ENCODE peak calls at places on chromosomes 16 and 17, in five cellular contexts. Q is neural crest cell, R is T-cell, M is EL, A is cardiac septum. W is an unnamed sample.

GRCh38 chr16:12902511-12903324 is 1.3 kb downstream of the SHISA9 start:
- DNase-seq in Q (peak), R (no peak), M (no peak), A (no peak), W (no peak)

GRCh38 chr16:24915576-24915975 is 69.8 kb downstream of the SLC5A11 start:
- DNase-seq in Q (no peak), R (no peak), M (no peak), A (no peak), W (no peak)

GRCh38 chr16:82059983-82060421 is 24.9 kb downstream of the HSD17B2 start:
- DNase-seq in Q (no peak), R (no peak), M (no peak), A (no peak), W (no peak)

GRCh38 chr16:74304164-74304834 is 7.7 kb downstream of the PSMD7 start:
- DNase-seq in Q (no peak), R (no peak), M (peak), A (no peak), W (no peak)

GRCh38 chr17:12579245-12579644 is 86.4 kb upstream of the MYOCD start:
- DNase-seq in Q (no peak), R (no peak), M (no peak), A (no peak), W (no peak)

GRCh38 chr17:4678448-4679026 is 25.4 kb downstream of the PELP1 start:
- DNase-seq in Q (no peak), R (no peak), M (peak), A (no peak), W (peak)

GRCh38 chr16:54542805-54543504 is 256.4 kb upstream of the IRX3 start:
- DNase-seq in Q (no peak), R (no peak), M (no peak), A (no peak), W (peak)

GRCh38 chr17:60145006-60145935 is 4.5 kb upstream of the CA4 start:
- DNase-seq in Q (no peak), R (no peak), M (no peak), A (no peak), W (no peak)

GRCh38 chr17:39376434-39376833 is 25.0 kb downstream of the FBXL20 start:
- DNase-seq in Q (no peak), R (no peak), M (no peak), A (no peak), W (no peak)

GRCh38 chr17:68513932-68514331 is 1.7 kb downstream of the PRKAR1A start:
- DNase-seq in Q (no peak), R (no peak), M (no peak), A (no peak), W (no peak)

GRCh38 chr17:31882571-31882970 is 18.9 kb downstream of the UTP6 start:
- DNase-seq in Q (no peak), R (no peak), M (no peak), A (no peak), W (no peak)

GRCh38 chr16:3459401-3460090 is 16.1 kb downstream of the NAA60 start:
- DNase-seq in Q (no peak), R (no peak), M (peak), A (no peak), W (no peak)

GRCh38 chr17:78915872-78916632 is 9.1 kb downstream of the TIMP2 start:
- DNase-seq in Q (no peak), R (no peak), M (peak), A (peak), W (no peak)

GRCh38 chr16:75593825-75594820 is 27.9 kb downstream of the GABARAPL2 start:
- DNase-seq in Q (no peak), R (no peak), M (peak), A (no peak), W (peak)

GRCh38 chr16:6091021-6091420 is 993.4 kb upstream of the EEF2KMT start:
- DNase-seq in Q (no peak), R (no peak), M (no peak), A (no peak), W (no peak)

GRCh38 chr16:85588562-85589503 is 24.3 kb upstream of the GSE1 start:
- DNase-seq in Q (no peak), R (no peak), M (no peak), A (no peak), W (no peak)

GRCh38 chr16:70725912-70726828 is 40.3 kb upstream of the MTSS2 start:
- DNase-seq in Q (peak), R (no peak), M (no peak), A (no peak), W (no peak)

GRCh38 chr17:79987187-79987889 is 48.3 kb downstream of the TBC1D16 start:
- DNase-seq in Q (no peak), R (no peak), M (no peak), A (peak), W (no peak)

GRCh38 chr16:66422366-66422765 is 4.7 kb upstream of the BEAN1 start:
- DNase-seq in Q (no peak), R (no peak), M (no peak), A (peak), W (no peak)

GRCh38 chr17:30340957-30341356 is 7.1 kb upstream of the TMIGD1 start:
- DNase-seq in Q (no peak), R (no peak), M (no peak), A (no peak), W (no peak)

W was measured in SK-N-DZ.